ENCODE peak calls at places on chromosomes 12 and 14, in nine cellular contexts. V, E, D, U, M, C, K, P and I are unnamed samples.

GRCh38 chr12:30923057-30923456 is 3.5 kb upstream of the TSPAN11 start:
- ATAC-seq in U (no peak), V (no peak), M (no peak), K (no peak), E (no peak), D (no peak), C (no peak), P (no peak), I (no peak)

GRCh38 chr14:81449114-81449513 is 49.0 kb upstream of the STON2 start:
- ATAC-seq in C (peak), U (peak), D (peak), E (no peak), P (no peak), K (no peak), V (no peak), M (peak), I (peak)

GRCh38 chr12:59651230-59651920 is 55.5 kb downstream of the SLC16A7 start:
- ATAC-seq in K (no peak), D (no peak), P (no peak), M (peak), V (no peak), C (no peak), E (no peak), U (no peak), I (no peak)

GRCh38 chr12:19856389-19856788 is 417.1 kb downstream of the AEBP2 start:
- ATAC-seq in U (no peak), P (no peak), M (no peak), D (no peak), C (no peak), V (no peak), K (no peak), E (no peak), I (no peak)

GRCh38 chr14:67166450-67166853 is 22.8 kb upstream of the GARIN2 start:
- ATAC-seq in V (peak), P (peak), U (peak), K (peak), M (peak), C (no peak), D (no peak), E (peak), I (no peak)

GRCh38 chr12:99436584-99436983 is 211.0 kb upstream of the GARIN6 start:
- ATAC-seq in C (no peak), P (no peak), E (no peak), M (no peak), U (no peak), K (peak), V (no peak), D (no peak), I (no peak)

GRCh38 chr12:93802293-93802692 is 125.1 kb downstream of the CRADD start:
- ATAC-seq in P (peak), V (no peak), M (peak), K (no peak), U (no peak), D (no peak), E (no peak), C (no peak), I (no peak)

GRCh38 chr14:22213110-22213509 is 375.9 kb downstream of the DAD1 start:
- ATAC-seq in C (no peak), U (no peak), K (no peak), D (no peak), M (no peak), P (no peak), V (no peak), E (no peak), I (no peak)

GRCh38 chr14:57512221-57512620 is 18.6 kb upstream of the CCDC198 start:
- ATAC-seq in P (no peak), E (no peak), U (no peak), M (no peak), K (no peak), C (peak), V (no peak), D (no peak), I (no peak)

GRCh38 chr12:6276936-6277615 is 33.4 kb upstream of the PLEKHG6 start:
- ATAC-seq in D (no peak), C (peak), V (no peak), U (no peak), P (no peak), M (no peak), E (peak), K (no peak), I (no peak)

GRCh38 chr12:10088955-10089354 is 9.8 kb downstream of the CLEC1A start:
- ATAC-seq in M (peak), V (no peak), P (no peak), E (no peak), D (no peak), U (no peak), C (no peak), K (no peak), I (no peak)

GRCh38 chr12:47038270-47038748 is 41.1 kb upstream of the PCED1B start:
- ATAC-seq in C (no peak), V (peak), M (peak), K (no peak), P (no peak), E (no peak), U (no peak), D (no peak), I (no peak)

GRCh38 chr14:64246688-64247087 is 47.5 kb downstream of the ESR2 start:
- ATAC-seq in U (no peak), D (no peak), V (no peak), M (no peak), C (no peak), K (no peak), E (no peak), P (no peak), I (no peak)

GRCh38 chr14:93002851-93003298 is 79.9 kb downstream of the CHGA start:
- ATAC-seq in C (no peak), M (no peak), D (no peak), P (peak), U (peak), V (no peak), E (no peak), K (no peak), I (no peak)

GRCh38 chr12:106297681-106298080 is 4.9 kb upstream of the TCP11L2 start:
- ATAC-seq in E (no peak), M (no peak), U (no peak), C (no peak), V (no peak), D (no peak), K (no peak), P (no peak), I (no peak)

GRCh38 chr14:59429798-59430197 is 35.4 kb downstream of the GPR135 start:
- ATAC-seq in M (no peak), V (no peak), U (no peak), D (no peak), K (no peak), P (no peak), C (no peak), E (no peak), I (no peak)

GRCh38 chr12:87728936-87729593 is 300.1 kb downstream of the C12orf50 start:
- ATAC-seq in D (no peak), C (no peak), V (no peak), E (no peak), U (no peak), M (peak), K (no peak), P (no peak), I (no peak)

GRCh38 chr12:83153156-83153555 is 466.4 kb downstream of the TMTC2 start:
- ATAC-seq in M (no peak), V (no peak), K (peak), C (no peak), E (no peak), U (no peak), D (no peak), P (no peak), I (no peak)

GRCh38 chr12:93970892-93971688 is 177.3 kb upstream of the PLXNC1 start:
- ATAC-seq in P (peak), D (no peak), V (no peak), U (no peak), E (no peak), K (no peak), C (no peak), M (no peak), I (no peak)

GRCh38 chr14:97458302-97459137 is 661.3 kb downstream of the VRK1 start:
- ATAC-seq in K (peak), E (no peak), M (peak), D (no peak), V (no peak), P (peak), U (no peak), C (no peak), I (no peak)

GRCh38 chr14:31401369-31401932 is 18.9 kb downstream of the HEATR5A start:
- ATAC-seq in C (no peak), M (no peak), D (peak), V (no peak), P (no peak), U (no peak), E (no peak), K (no peak), I (no peak)

GRCh38 chr12:67484788-67485480 is 163.6 kb upstream of the DYRK2 start:
- ATAC-seq in E (no peak), D (no peak), K (no peak), C (no peak), V (no peak), M (no peak), U (no peak), P (no peak), I (no peak)

GRCh38 chr12:131057722-131058515 is 104.2 kb downstream of the ADGRD1 start:
- ATAC-seq in K (no peak), V (no peak), C (no peak), D (no peak), E (no peak), U (no peak), P (no peak), M (no peak), I (no peak)

GRCh38 chr12:30696103-30696408 is 387 bp upstream of the IPO8 start:
- ATAC-seq in V (no peak), D (no peak), K (peak), P (peak), E (no peak), M (no peak), C (no peak), U (no peak), I (no peak)

GRCh38 chr14:53655080-53655785 is 301.4 kb downstream of the BMP4 start:
- ATAC-seq in E (no peak), P (no peak), M (no peak), V (no peak), C (no peak), D (no peak), U (no peak), K (peak), I (no peak)

GRCh38 chr12:49776413-49776812 is 35.1 kb downstream of the TMBIM6 start:
- ATAC-seq in M (peak), D (peak), C (peak), P (peak), K (peak), E (peak), V (peak), U (peak), I (peak)

GRCh38 chr14:99272669-99273024 is 650 bp upstream of the BCL11B start:
- ATAC-seq in C (no peak), D (no peak), K (no peak), P (no peak), V (no peak), M (no peak), E (no peak), U (no peak), I (no peak)

GRCh38 chr14:89185919-89186849 is 230.8 kb downstream of the FOXN3 start:
- ATAC-seq in K (no peak), P (no peak), V (no peak), U (peak), C (peak), D (peak), E (peak), M (peak), I (peak)

GRCh38 chr12:92560713-92561542 is 141.9 kb upstream of the PLEKHG7 start:
- ATAC-seq in V (no peak), P (no peak), M (peak), E (no peak), C (no peak), K (peak), D (no peak), U (no peak), I (no peak)

GRCh38 chr14:95518045-95518751 is 1.7 kb upstream of the SYNE3 start:
- ATAC-seq in K (peak), U (no peak), D (peak), C (no peak), M (no peak), P (no peak), V (no peak), E (no peak), I (no peak)

GRCh38 chr12:68240079-68240478 is 13.3 kb downstream of the IL22 start:
- ATAC-seq in K (no peak), M (no peak), V (peak), C (no peak), D (no peak), E (peak), U (no peak), P (peak), I (peak)

GRCh38 chr12:80056845-80057244 is 42.5 kb upstream of the OTOGL start:
- ATAC-seq in V (no peak), C (no peak), E (no peak), K (no peak), M (peak), P (no peak), D (no peak), U (no peak), I (no peak)

GRCh38 chr12:107225626-107226025 is 132.3 kb upstream of the CRY1 start:
- ATAC-seq in K (no peak), M (no peak), C (no peak), V (peak), P (no peak), E (peak), U (peak), D (no peak), I (no peak)

GRCh38 chr14:102234331-102235264 is 70.4 kb downstream of the MOK start:
- ATAC-seq in C (no peak), U (peak), D (peak), P (peak), V (no peak), K (no peak), E (peak), M (no peak), I (peak)

GRCh38 chr12:109291531-109292341 is 17.3 kb downstream of the FOXN4 start:
- ATAC-seq in E (no peak), D (peak), V (peak), M (no peak), C (peak), K (peak), U (peak), P (peak), I (peak)

GRCh38 chr12:29656762-29657538 is 126.8 kb downstream of the TMTC1 start:
- ATAC-seq in E (no peak), V (no peak), K (no peak), U (no peak), M (no peak), P (no peak), C (peak), D (peak), I (no peak)

GRCh38 chr12:54287316-54288157 is 7.0 kb downstream of the HNRNPA1 start:
- ATAC-seq in U (no peak), K (peak), V (no peak), M (no peak), C (no peak), D (no peak), E (peak), P (peak), I (no peak)

GRCh38 chr14:95486875-95487668 is 29.4 kb downstream of the SYNE3 start:
- ATAC-seq in P (no peak), C (no peak), V (no peak), D (no peak), U (no peak), K (no peak), M (no peak), E (no peak), I (no peak)

GRCh38 chr14:77031680-77032482 is 3.4 kb upstream of the IRF2BPL start:
- ATAC-seq in E (no peak), C (no peak), D (no peak), K (no peak), M (no peak), V (no peak), P (no peak), U (no peak), I (peak)

GRCh38 chr12:104486943-104487819 is 30.4 kb downstream of the CHST11 start:
- ATAC-seq in M (no peak), K (peak), U (peak), V (no peak), D (peak), P (no peak), E (no peak), C (no peak), I (no peak)

GRCh38 chr12:104486416-104486815 is 29.7 kb downstream of the CHST11 start:
- ATAC-seq in C (no peak), K (peak), M (no peak), U (no peak), P (peak), E (no peak), V (no peak), D (no peak), I (no peak)

GRCh38 chr12:104482748-104483147 is 26.0 kb downstream of the CHST11 start:
- ATAC-seq in E (no peak), K (no peak), U (no peak), D (no peak), C (no peak), V (no peak), M (no peak), P (no peak), I (no peak)

GRCh38 chr12:104488383-104488782 is 31.6 kb downstream of the CHST11 start:
- ATAC-seq in V (no peak), M (no peak), C (no peak), U (no peak), E (no peak), K (no peak), P (no peak), D (no peak), I (no peak)

DNA sequence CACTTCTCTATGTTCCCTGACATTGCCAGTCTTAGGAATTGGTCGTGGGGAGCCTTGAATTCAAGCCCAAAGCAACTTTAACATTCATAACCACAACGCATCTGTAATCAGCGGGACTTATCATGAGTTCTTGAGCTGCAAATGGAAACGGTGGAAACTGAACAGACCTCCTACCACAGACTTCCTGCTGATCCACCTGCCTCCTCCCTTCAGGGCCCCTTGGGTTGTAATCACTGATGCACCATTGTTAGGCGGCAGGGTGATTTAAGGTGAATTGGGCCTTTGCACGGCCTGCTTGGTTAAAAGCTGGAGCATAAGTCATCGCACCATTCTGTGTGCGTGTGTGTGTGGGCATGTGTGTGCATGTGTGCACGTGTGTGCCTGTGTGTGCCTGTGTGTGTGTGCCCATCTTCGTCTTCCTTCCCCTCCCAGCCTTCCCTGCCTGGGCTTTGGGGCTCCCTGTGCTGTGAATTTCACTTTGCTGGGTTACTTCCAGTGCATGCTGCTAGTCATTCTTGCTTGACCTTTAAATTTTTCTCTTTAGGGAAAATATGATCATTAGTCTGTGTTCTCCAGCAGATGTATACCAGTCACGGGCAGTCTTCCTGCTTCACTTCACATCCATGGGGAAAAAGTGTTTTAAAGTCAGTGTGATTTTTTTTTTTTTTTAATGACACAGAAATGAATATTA is 29.0 kb downstream of the CHST11 start:
- ATAC-seq in M (no peak), P (peak), U (no peak), E (no peak), V (no peak), C (no peak), D (no peak), K (peak), I (no peak)
- TF ChIP-seq POLR2A in M (no peak), P (no peak), U (no peak), E (no peak), V (no peak), C (no peak), D (no peak), K (no peak), I (no peak)

GRCh38 chr14:50229646-50230045 is 1.7 kb downstream of the SOS2 start:
- ATAC-seq in K (no peak), M (no peak), P (no peak), C (no peak), V (no peak), D (no peak), E (no peak), U (no peak), I (no peak)

GRCh38 chr14:50233335-50234250 is 2.2 kb upstream of the SOS2 start:
- ATAC-seq in C (peak), K (no peak), D (no peak), M (no peak), V (no peak), P (no peak), E (no peak), U (peak), I (no peak)

GRCh38 chr14:50232276-50232642 is 881 bp upstream of the SOS2 start:
- ATAC-seq in K (no peak), E (peak), V (peak), C (no peak), D (no peak), P (peak), M (no peak), U (peak), I (no peak)

GRCh38 chr14:50230601-50231474 is 540 bp downstream of the SOS2 start:
- ATAC-seq in K (peak), U (peak), M (peak), V (peak), C (peak), P (peak), D (peak), E (peak), I (peak)

GRCh38 chr14:50231475-50232275 is at the start of gene SOS2:
- ATAC-seq in M (peak), E (peak), D (peak), K (peak), P (peak), C (peak), V (peak), U (peak), I (peak)
- TF ChIP-seq POLR2A in M (peak), E (peak), D (peak), K (peak), P (peak), C (peak), V (peak), U (peak), I (peak)

DNA sequence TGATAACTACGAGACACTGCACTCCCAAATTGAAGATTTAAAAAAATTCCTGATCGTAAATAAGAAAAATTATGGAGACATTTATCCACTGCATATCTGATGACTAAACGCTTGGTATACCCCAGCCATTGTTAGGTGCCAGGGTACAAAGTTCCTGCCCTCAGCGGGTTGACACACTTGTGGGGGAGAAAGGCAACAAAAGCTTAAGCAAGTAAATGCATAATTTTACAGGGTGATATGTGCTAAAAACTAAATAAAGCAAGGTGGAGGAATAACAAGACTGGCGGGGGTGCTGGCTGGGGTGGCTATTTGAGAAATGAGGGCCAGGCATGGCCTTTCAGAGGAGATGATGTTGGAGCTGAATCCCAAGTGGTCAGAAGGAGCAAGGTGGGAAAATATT is 25.0 kb downstream of the BICD1 start:
- ATAC-seq in P (no peak), E (no peak), D (no peak), V (no peak), C (no peak), U (peak), M (no peak), K (no peak), I (no peak)
- TF ChIP-seq POLR2A in P (no peak), E (no peak), D (no peak), V (no peak), C (no peak), U (no peak), M (no peak), K (no peak), I (no peak)

GRCh38 chr12:135127-135526 is 68.6 kb downstream of the IQSEC3 start:
- ATAC-seq in C (no peak), M (peak), V (no peak), P (no peak), D (no peak), U (no peak), E (no peak), K (no peak), I (no peak)
- TF ChIP-seq POLR2A in C (no peak), M (no peak), V (no peak), P (no peak), D (no peak), U (no peak), E (no peak), K (no peak), I (no peak)